ENCODE peak calls at places on chromosomes 13 and 19, in four cellular contexts. D is stomach, J is A549, W is GM12891. C is an unnamed sample.

GRCh38 chr13:97344250-97345175 is 89.5 kb upstream of the RAP2A start:
- DNase-seq in W (no peak), J (no peak), D (peak), C (peak)

GRCh38 chr13:50706505-50706904 is 137.0 kb downstream of the DLEU7 start:
- DNase-seq in W (no peak), D (no peak), J (no peak), C (no peak)

GRCh38 chr13:40779049-40779448 is 8.1 kb upstream of the MRPS31 start:
- DNase-seq in W (no peak), J (no peak), D (no peak), C (no peak)

GRCh38 chr19:14113762-14114414 is 3.7 kb downstream of the PRKACA start:
- DNase-seq in J (no peak), D (no peak), W (no peak), C (peak)

GRCh38 chr19:32220951-32221350 is 124.5 kb upstream of the ZNF507 start:
- DNase-seq in W (no peak), J (no peak), D (no peak), C (no peak)

GRCh38 chr13:25329706-25330105 is 28.3 kb downstream of the NUP58 start:
- DNase-seq in W (no peak), D (no peak), J (no peak), C (peak)

GRCh38 chr13:51605698-51606097 is 21.4 kb downstream of the WDFY2 start:
- DNase-seq in D (no peak), J (no peak), W (no peak), C (no peak)

GRCh38 chr19:55454787-55455243 is 6.6 kb downstream of the ISOC2 start:
- DNase-seq in J (peak), D (no peak), W (no peak), C (peak)

GRCh38 chr19:1811942-1812425 is at the start of gene ATP8B3:
- DNase-seq in W (peak), J (peak), D (peak), C (no peak)

GRCh38 chr13:113804017-113804702 is 45.1 kb downstream of the TMEM255B start:
- DNase-seq in D (no peak), J (no peak), W (no peak), C (no peak)

GRCh38 chr19:35346193-35347052 is 1.3 kb upstream of the FFAR1 start:
- DNase-seq in J (no peak), D (peak), W (peak), C (no peak)

GRCh38 chr13:83798731-83799130 is 83.5 kb downstream of the SLITRK1 start:
- DNase-seq in D (no peak), J (no peak), W (no peak), C (no peak)

GRCh38 chr13:113080361-113080831 is 25.2 kb upstream of the F7 start:
- DNase-seq in J (no peak), D (no peak), W (no peak), C (no peak)

GRCh38 chr19:46494936-46495788 is 505 bp downstream of the PNMA8B start:
- DNase-seq in W (no peak), D (no peak), J (no peak), C (no peak)

GRCh38 chr19:49118565-49119410 is at the start of gene C19orf73:
- DNase-seq in W (peak), D (peak), J (peak), C (peak)

GRCh38 chr13:32752997-32753606 is 166.8 kb downstream of the PDS5B start:
- DNase-seq in W (no peak), D (no peak), J (no peak), C (no peak)

GRCh38 chr13:23609414-23610186 is 39.4 kb downstream of the TNFRSF19 start:
- DNase-seq in J (no peak), D (no peak), W (no peak), C (peak)

GRCh38 chr19:16274466-16274865 is 50.2 kb upstream of the KLF2 start:
- DNase-seq in D (no peak), J (no peak), W (no peak), C (no peak)

GRCh38 chr13:111897178-111897845 is 169.6 kb upstream of the SOX1 start:
- DNase-seq in D (no peak), W (no peak), J (no peak), C (no peak)

GRCh38 chr13:111893607-111894443 is 173.1 kb upstream of the SOX1 start:
- DNase-seq in W (no peak), D (no peak), J (no peak), C (no peak)

GRCh38 chr13:111897846-111898215 is 169.1 kb upstream of the SOX1 start:
- DNase-seq in J (no peak), D (no peak), W (no peak), C (no peak)

GRCh38 chr13:111895896-111896821 is 170.8 kb upstream of the SOX1 start:
- DNase-seq in D (no peak), W (no peak), J (no peak), C (no peak)

GRCh38 chr13:111893071-111893606 is 173.8 kb upstream of the SOX1 start:
- DNase-seq in J (no peak), D (no peak), W (no peak), C (no peak)
- TF ChIP-seq POLR2A in J (no peak), D (no peak), W (no peak), C (no peak)

DNA sequence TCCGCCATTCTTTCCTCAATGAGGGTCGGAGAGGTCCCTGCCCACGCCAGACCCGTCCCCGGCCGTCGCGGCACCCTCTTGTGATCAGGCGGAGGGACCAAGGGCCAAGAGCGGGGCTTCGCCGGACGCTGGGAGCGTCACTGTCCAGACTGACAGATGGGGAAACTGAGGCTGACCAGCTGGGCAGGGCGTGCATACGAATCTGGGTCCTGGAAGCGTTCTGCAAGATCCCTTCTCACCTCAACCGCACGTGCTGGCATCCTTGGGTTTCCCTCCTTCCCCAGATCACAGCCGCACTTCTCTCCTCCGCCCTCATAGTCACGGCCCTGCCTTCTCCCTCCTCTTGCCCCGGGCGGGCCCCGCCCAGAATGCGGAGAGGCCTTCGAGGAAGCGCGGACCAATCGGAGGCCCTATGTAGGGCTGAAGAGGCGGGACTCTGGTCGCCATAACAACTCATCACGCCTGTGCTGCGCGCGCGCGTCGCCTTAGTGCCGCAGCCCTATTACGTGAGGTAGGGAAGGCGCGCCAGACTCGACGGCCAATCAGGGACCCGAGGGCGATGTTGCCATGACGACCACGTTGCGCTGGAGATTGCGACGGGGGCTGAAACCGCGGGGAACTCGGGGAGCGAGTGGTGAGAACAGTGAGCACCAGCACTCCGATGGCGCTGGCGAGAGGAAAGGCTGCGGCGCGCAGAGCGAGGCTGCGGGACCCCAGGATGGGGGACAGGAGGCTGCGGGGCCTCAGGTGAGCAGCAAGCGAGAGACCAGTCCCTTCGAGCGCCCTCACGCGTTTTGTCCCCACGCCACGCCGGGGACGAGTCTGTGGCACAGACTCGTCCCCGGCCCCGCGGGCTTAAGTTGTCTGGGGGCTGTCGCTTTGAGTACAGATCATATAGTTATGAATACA is 5.7 kb downstream of the RNF225 start:
- DNase-seq in W (peak), D (peak), J (peak), C (peak)
- TF ChIP-seq POLR2A in W (peak), D (peak), J (peak), C (peak)

GRCh38 chr19:50383852-50384684 is at the start of gene POLD1:
- DNase-seq in D (peak), J (peak), W (peak), C (peak)
- TF ChIP-seq POLR2A in D (no peak), J (peak), W (peak), C (peak)

GRCh38 chr19:41192574-41193419 is at the start of gene CYP2S1:
- DNase-seq in W (no peak), J (peak), D (peak), C (peak)

GRCh38 chr19:41198559-41198958 is 5.5 kb downstream of the CYP2S1 start:
- DNase-seq in D (no peak), J (no peak), W (no peak), C (no peak)

GRCh38 chr19:41195675-41196497 is 2.9 kb downstream of the CYP2S1 start:
- DNase-seq in J (no peak), W (no peak), D (no peak), C (no peak)

GRCh38 chr19:41193420-41194156 is 569 bp downstream of the CYP2S1 start:
- DNase-seq in D (no peak), J (peak), W (no peak), C (no peak)

GRCh38 chr19:41194157-41194552 is 1.1 kb downstream of the CYP2S1 start:
- DNase-seq in J (no peak), W (no peak), D (no peak), C (no peak)
- TF ChIP-seq POLR2A in J (no peak), W (no peak), D (no peak), C (no peak)

GRCh38 chr19:18919086-18919894 is at the start of the genes COPE and DDX49:
- DNase-seq in J (peak), D (peak), W (peak), C (peak)
- TF ChIP-seq POLR2A in J (peak), D (peak), W (peak), C (peak)

C was measured in erythroblast.